ENCODE peak calls at places on chromosomes 3 and 15, in eight cellular contexts. One of them, this sample, is unnamed.

GRCh38 chr3:98890181-98890882 is 11.2 kb downstream of the DCBLD2 start:
- DNase-seq in foreskin fibroblast: no peak
- DNase-seq in fibroblast of the aortic adventitia: no peak
- DNase-seq in pancreas: no peak
- DNase-seq in A673: no peak
- DNase-seq in HCT116: no peak
- DNase-seq in heart left ventricle: no peak
- DNase-seq in stomach: no peak
- DNase-seq in this sample: no peak

GRCh38 chr15:68075764-68076385 is 21.8 kb downstream of the PIAS1 start:
- DNase-seq in foreskin fibroblast: no peak
- DNase-seq in fibroblast of the aortic adventitia: no peak
- DNase-seq in pancreas: no peak
- DNase-seq in A673: no peak
- DNase-seq in HCT116: no peak
- DNase-seq in heart left ventricle: no peak
- DNase-seq in stomach: no peak
- DNase-seq in this sample: no peak

GRCh38 chr3:182567666-182568065 is 225.6 kb upstream of the ATP11B start:
- DNase-seq in foreskin fibroblast: no peak
- DNase-seq in fibroblast of the aortic adventitia: no peak
- DNase-seq in pancreas: no peak
- DNase-seq in A673: peak; percentile 45
- DNase-seq in HCT116: no peak
- DNase-seq in heart left ventricle: no peak
- DNase-seq in stomach: no peak
- DNase-seq in this sample: peak; percentile 73

GRCh38 chr3:132351222-132351806 is 34.1 kb downstream of the ACP3 start:
- DNase-seq in foreskin fibroblast: no peak
- DNase-seq in fibroblast of the aortic adventitia: no peak
- DNase-seq in pancreas: no peak
- DNase-seq in A673: no peak
- DNase-seq in HCT116: no peak
- DNase-seq in heart left ventricle: no peak
- DNase-seq in stomach: no peak
- DNase-seq in this sample: no peak

GRCh38 chr3:29065211-29065785 is 215.6 kb upstream of the RBMS3 start:
- DNase-seq in foreskin fibroblast: peak; percentile 98
- DNase-seq in fibroblast of the aortic adventitia: peak; percentile 97
- DNase-seq in pancreas: peak; percentile 81
- DNase-seq in A673: peak; percentile 77
- DNase-seq in HCT116: no peak
- DNase-seq in heart left ventricle: peak; percentile 61
- DNase-seq in stomach: peak; percentile 69
- DNase-seq in this sample: peak; percentile 99

GRCh38 chr15:57387644-57388076 is 11.4 kb downstream of the CGNL1 start:
- DNase-seq in foreskin fibroblast: no peak
- DNase-seq in fibroblast of the aortic adventitia: no peak
- DNase-seq in pancreas: no peak
- DNase-seq in A673: no peak
- DNase-seq in HCT116: no peak
- DNase-seq in heart left ventricle: no peak
- DNase-seq in stomach: no peak
- DNase-seq in this sample: no peak

GRCh38 chr3:111481551-111481950 is 60.4 kb upstream of the CD96 start:
- DNase-seq in foreskin fibroblast: no peak
- DNase-seq in fibroblast of the aortic adventitia: peak; percentile 55
- DNase-seq in pancreas: no peak
- DNase-seq in A673: no peak
- DNase-seq in HCT116: no peak
- DNase-seq in heart left ventricle: no peak
- DNase-seq in stomach: no peak
- DNase-seq in this sample: no peak

GRCh38 chr3:179196700-179197099 is 48.5 kb downstream of the PIK3CA start:
- DNase-seq in foreskin fibroblast: no peak
- DNase-seq in fibroblast of the aortic adventitia: no peak
- DNase-seq in pancreas: no peak
- DNase-seq in A673: no peak
- DNase-seq in HCT116: no peak
- DNase-seq in heart left ventricle: no peak
- DNase-seq in stomach: no peak
- DNase-seq in this sample: no peak

GRCh38 chr3:85821130-85821756 is 862.5 kb downstream of the CADM2 start:
- DNase-seq in foreskin fibroblast: no peak
- DNase-seq in fibroblast of the aortic adventitia: no peak
- DNase-seq in pancreas: peak; percentile 24
- DNase-seq in A673: peak; percentile 33
- DNase-seq in HCT116: no peak
- DNase-seq in heart left ventricle: no peak
- DNase-seq in stomach: peak; percentile 31
- DNase-seq in this sample: peak; percentile 14

GRCh38 chr3:141375381-141376301 is 7.3 kb downstream of the ZBTB38 start:
- DNase-seq in foreskin fibroblast: no peak
- DNase-seq in fibroblast of the aortic adventitia: no peak
- DNase-seq in pancreas: no peak
- DNase-seq in A673: no peak
- DNase-seq in HCT116: no peak
- DNase-seq in heart left ventricle: no peak
- DNase-seq in stomach: no peak
- DNase-seq in this sample: no peak

GRCh38 chr3:24161841-24162240 is 216.8 kb downstream of the NR1D2 start:
- DNase-seq in foreskin fibroblast: no peak
- DNase-seq in fibroblast of the aortic adventitia: peak; percentile 39
- DNase-seq in pancreas: no peak
- DNase-seq in A673: no peak
- DNase-seq in HCT116: no peak
- DNase-seq in heart left ventricle: no peak
- DNase-seq in stomach: no peak
- DNase-seq in this sample: no peak

GRCh38 chr15:82263350-82263749 is 732 bp downstream of the SAXO2 start:
- DNase-seq in foreskin fibroblast: no peak
- DNase-seq in fibroblast of the aortic adventitia: no peak
- DNase-seq in pancreas: peak; percentile 11
- DNase-seq in A673: no peak
- DNase-seq in HCT116: no peak
- DNase-seq in heart left ventricle: no peak
- DNase-seq in stomach: no peak
- DNase-seq in this sample: no peak

GRCh38 chr15:36810656-36811449 is 231.4 kb downstream of the CDIN1 start:
- DNase-seq in foreskin fibroblast: no peak
- DNase-seq in fibroblast of the aortic adventitia: no peak
- DNase-seq in pancreas: no peak
- DNase-seq in A673: peak; percentile 33
- DNase-seq in HCT116: no peak
- DNase-seq in heart left ventricle: no peak
- DNase-seq in stomach: no peak
- DNase-seq in this sample: no peak

GRCh38 chr3:40623567-40623966 is 98.8 kb downstream of the ZNF621 start:
- DNase-seq in foreskin fibroblast: no peak
- DNase-seq in fibroblast of the aortic adventitia: peak; percentile 28
- DNase-seq in pancreas: no peak
- DNase-seq in A673: no peak
- DNase-seq in HCT116: no peak
- DNase-seq in heart left ventricle: peak; percentile 19
- DNase-seq in stomach: no peak
- DNase-seq in this sample: peak; percentile 14

GRCh38 chr3:193130576-193130975 is 110.4 kb upstream of the PLAAT1 start:
- DNase-seq in foreskin fibroblast: no peak
- DNase-seq in fibroblast of the aortic adventitia: no peak
- DNase-seq in pancreas: no peak
- DNase-seq in A673: no peak
- DNase-seq in HCT116: no peak
- DNase-seq in heart left ventricle: no peak
- DNase-seq in stomach: no peak
- DNase-seq in this sample: no peak

GRCh38 chr3:186882125-186882524 is 39.6 kb downstream of the ADIPOQ start:
- DNase-seq in foreskin fibroblast: no peak
- DNase-seq in fibroblast of the aortic adventitia: peak; percentile 7
- DNase-seq in pancreas: no peak
- DNase-seq in A673: peak; percentile 56
- DNase-seq in HCT116: no peak
- DNase-seq in heart left ventricle: no peak
- DNase-seq in stomach: no peak
- DNase-seq in this sample: no peak

DNA sequence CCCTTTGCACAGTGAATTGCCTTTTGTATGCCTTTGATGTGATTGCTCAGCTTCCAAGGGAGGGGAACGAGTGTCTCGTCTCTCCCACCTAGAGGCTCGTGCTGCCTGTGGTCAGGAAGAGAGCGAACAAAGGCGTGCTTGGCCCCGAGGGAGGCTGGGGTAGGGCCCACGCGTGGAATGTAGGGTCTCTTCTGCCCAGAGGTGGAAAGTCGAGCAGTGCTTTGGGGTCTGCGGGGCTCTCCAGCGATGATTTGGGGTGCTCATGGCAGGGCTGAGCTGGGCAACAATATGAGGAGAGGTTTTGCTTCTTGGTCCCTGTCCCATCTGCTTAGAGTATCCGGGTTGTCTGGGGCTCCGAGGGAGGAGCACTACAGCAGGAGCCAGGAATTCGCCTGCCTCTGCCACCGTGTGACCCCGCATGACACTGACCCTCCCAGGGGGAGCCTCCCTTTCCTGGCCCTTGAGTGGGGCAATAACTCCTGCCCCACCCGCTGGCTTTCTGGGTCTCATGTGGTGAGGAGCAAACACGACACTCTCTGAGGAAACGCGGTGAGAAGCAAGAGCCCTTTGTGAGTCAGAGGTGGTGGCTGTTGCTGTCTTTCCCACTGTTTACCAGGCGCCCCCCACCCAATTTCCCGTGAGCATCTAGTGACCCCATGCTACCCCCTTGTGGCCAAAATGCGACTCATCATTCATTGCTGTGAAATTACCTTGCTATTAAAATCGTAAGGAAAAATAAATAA is 29.6 kb downstream of the CCNL1 start:
- DNase-seq in foreskin fibroblast: peak; percentile 60
- DNase-seq in fibroblast of the aortic adventitia: peak; percentile 46
- DNase-seq in pancreas: no peak
- DNase-seq in A673: peak; percentile 82
- DNase-seq in HCT116: peak; percentile 80
- DNase-seq in heart left ventricle: peak; percentile 49
- DNase-seq in stomach: peak; percentile 63
- DNase-seq in this sample: peak; percentile 87
- TF ChIP-seq CTCF in foreskin fibroblast: peak; percentile 62
- TF ChIP-seq CTCF in fibroblast of the aortic adventitia: peak; percentile 65
- TF ChIP-seq CTCF in pancreas: peak; percentile 43
- TF ChIP-seq CTCF in A673: peak; percentile 84
- TF ChIP-seq CTCF in HCT116: no peak
- TF ChIP-seq CTCF in heart left ventricle: peak; percentile 71
- TF ChIP-seq CTCF in stomach: peak; percentile 43
- TF ChIP-seq CTCF in this sample: peak; percentile 65

GRCh38 chr3:37072892-37073291 is 79.6 kb downstream of the MLH1 start:
- DNase-seq in foreskin fibroblast: peak; percentile 75
- DNase-seq in fibroblast of the aortic adventitia: peak; percentile 88
- DNase-seq in pancreas: no peak
- DNase-seq in A673: peak; percentile 77
- DNase-seq in HCT116: no peak
- DNase-seq in heart left ventricle: no peak
- DNase-seq in stomach: peak; percentile 91
- DNase-seq in this sample: peak; percentile 91
- H3K4me3 ChIP-seq in foreskin fibroblast: peak overlapping the region; percentile 3
- H3K4me3 ChIP-seq in fibroblast of the aortic adventitia: peak overlapping the region; percentile 29
- H3K4me3 ChIP-seq in pancreas: no peak overlapping the region
- H3K4me3 ChIP-seq in A673: no peak overlapping the region
- H3K4me3 ChIP-seq in HCT116: no peak overlapping the region
- H3K4me3 ChIP-seq in heart left ventricle: no peak overlapping the region
- H3K4me3 ChIP-seq in stomach: no peak overlapping the region
- H3K4me3 ChIP-seq in this sample: peak overlapping the region; percentile 18

DNA sequence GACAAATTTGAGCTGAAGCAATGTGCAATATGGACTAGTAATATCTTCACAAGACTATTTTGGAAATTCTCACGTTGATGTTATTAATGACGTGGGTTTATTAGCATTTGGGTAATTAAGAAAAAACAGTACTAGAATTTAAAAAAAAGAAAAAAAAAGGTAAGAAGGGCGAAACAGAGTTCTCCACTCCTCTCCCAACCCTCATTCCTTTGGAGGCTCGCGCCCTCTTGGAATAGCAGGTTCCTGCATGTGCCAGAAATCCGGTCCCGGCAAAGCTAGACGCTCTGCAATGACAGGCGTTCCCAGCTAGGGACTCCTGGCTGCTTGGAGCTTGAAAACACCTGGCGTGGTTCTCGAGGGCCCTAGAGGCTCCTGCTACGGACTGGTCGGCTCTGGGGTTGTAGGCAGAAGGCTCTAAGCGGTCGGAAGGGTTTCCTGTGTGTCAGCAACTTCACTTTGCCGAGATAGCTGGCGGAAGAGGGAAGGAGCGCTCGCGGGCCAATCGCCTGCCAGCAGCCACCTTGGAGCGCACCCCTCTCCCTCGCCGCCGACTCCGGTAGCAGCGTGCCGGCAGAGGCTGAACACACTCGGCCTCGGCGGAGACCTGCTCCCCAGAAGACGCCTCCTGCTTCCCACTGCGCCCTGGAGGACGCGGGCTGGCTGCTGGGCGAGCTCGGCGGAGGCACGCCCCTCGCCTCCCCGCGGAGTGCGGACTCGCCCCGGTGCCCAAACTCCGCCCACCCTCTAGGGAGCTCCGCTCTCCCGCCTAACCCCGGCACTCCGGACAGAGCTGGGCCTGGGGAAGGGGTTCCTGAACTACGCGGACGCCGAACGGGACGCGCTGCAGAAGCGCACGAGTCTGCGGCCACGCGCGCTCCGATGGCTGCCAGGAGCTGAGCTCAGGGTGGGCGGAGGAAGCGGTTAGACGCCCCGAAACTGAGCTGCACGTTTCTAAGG is at the start of gene P2RY1:
- DNase-seq in foreskin fibroblast: peak; percentile 42
- DNase-seq in fibroblast of the aortic adventitia: peak; percentile 35
- DNase-seq in pancreas: peak; percentile 63
- DNase-seq in A673: peak; percentile 92
- DNase-seq in HCT116: peak; percentile 40
- DNase-seq in heart left ventricle: peak; percentile 69
- DNase-seq in stomach: peak; percentile 50
- DNase-seq in this sample: peak; percentile 67
- TF ChIP-seq CTCF in foreskin fibroblast: no peak
- TF ChIP-seq CTCF in fibroblast of the aortic adventitia: peak; percentile 6
- TF ChIP-seq CTCF in pancreas: no peak
- TF ChIP-seq CTCF in A673: peak; percentile 9
- TF ChIP-seq CTCF in HCT116: no peak
- TF ChIP-seq CTCF in heart left ventricle: no peak
- TF ChIP-seq CTCF in stomach: no peak
- TF ChIP-seq CTCF in this sample: no peak

DNA sequence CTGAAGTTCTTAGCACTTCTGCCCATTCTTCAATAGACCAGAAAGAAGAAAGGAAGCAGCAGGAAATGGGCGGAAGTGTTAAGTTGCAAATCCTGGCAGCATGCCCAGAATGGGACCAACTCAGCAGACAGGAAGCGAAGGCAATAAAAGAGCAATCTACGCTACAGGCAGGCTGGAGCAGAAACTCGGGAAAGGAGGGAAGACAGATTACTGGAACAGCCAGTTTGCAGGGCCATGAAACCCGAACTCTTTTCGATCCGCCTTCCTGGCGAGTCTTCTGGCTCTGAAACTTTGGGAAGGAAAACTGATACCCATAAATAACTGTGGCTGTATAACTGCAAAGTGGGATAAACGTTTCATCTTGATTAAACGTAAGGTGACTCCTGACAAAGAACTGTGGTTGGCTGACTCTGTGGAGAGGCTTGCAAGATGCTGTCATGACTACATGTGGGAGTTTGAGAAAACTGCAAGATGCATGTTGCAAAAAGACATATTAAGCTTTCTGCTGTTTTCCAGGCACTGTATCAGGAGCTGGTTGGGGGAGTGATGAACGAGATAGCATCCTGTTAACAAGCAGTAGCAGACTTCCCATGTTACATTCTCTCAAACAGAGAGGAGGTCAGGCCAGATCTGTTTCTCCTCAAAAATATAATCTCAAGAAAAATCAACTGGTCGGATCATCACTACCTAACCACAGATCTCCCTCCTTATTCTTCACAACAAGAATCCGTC is 67.8 kb downstream of the FMN1 start:
- DNase-seq in foreskin fibroblast: peak; percentile 98
- DNase-seq in fibroblast of the aortic adventitia: peak; percentile 97
- DNase-seq in pancreas: peak; percentile 43
- DNase-seq in A673: peak; percentile 99
- DNase-seq in HCT116: peak; percentile 72
- DNase-seq in heart left ventricle: peak; percentile 65
- DNase-seq in stomach: peak; percentile 67
- DNase-seq in this sample: peak; percentile 97
- H3K4me3 ChIP-seq in foreskin fibroblast: no peak overlapping the region
- H3K4me3 ChIP-seq in fibroblast of the aortic adventitia: no peak overlapping the region
- H3K4me3 ChIP-seq in pancreas: no peak overlapping the region
- H3K4me3 ChIP-seq in A673: no peak overlapping the region
- H3K4me3 ChIP-seq in HCT116: peak overlapping the region; percentile 21
- H3K4me3 ChIP-seq in heart left ventricle: no peak overlapping the region
- H3K4me3 ChIP-seq in stomach: no peak overlapping the region
- H3K4me3 ChIP-seq in this sample: no peak overlapping the region

This sample was measured in astrocyte of the spinal cord.